ENCODE peak calls at places on chromosome 4, in ten cellular contexts. R, B, D, T, W, C, L, I, U and O are unnamed samples.

GRCh38 chr4:67861513-67861912 is 22.3 kb downstream of the TMPRSS11D start:
- DNase-seq in R (peak; percentile 5), B (no peak), D (no peak), T (no peak), W (no peak), C (no peak), L (no peak), I (no peak), U (no peak), O (no peak)

GRCh38 chr4:110484767-110485166 is 8.8 kb downstream of the ENPEP start:
- DNase-seq in R (no peak), B (no peak), D (no peak), T (no peak), W (no peak), C (no peak), L (no peak), I (peak; percentile 8), U (no peak), O (peak; percentile 47)

GRCh38 chr4:109298279-109299010 is 4.0 kb downstream of the COL25A1 start:
- DNase-seq in R (peak; percentile 5), B (no peak), D (no peak), T (no peak), W (peak; percentile 9), C (no peak), L (no peak), I (no peak), U (no peak), O (no peak)

GRCh38 chr4:54709281-54709854 is 51.6 kb downstream of the KIT start:
- DNase-seq in R (no peak), B (peak; percentile 54), D (no peak), T (no peak), W (no peak), C (no peak), L (no peak), I (no peak), U (no peak), O (no peak)

GRCh38 chr4:36325499-36325898 is 44.1 kb downstream of the DTHD1 start:
- DNase-seq in R (no peak), B (peak; percentile 6), D (no peak), T (no peak), W (no peak), C (no peak), L (no peak), I (no peak), U (no peak), O (no peak)

GRCh38 chr4:600850-601515 is 24.4 kb upstream of the PDE6B start:
- DNase-seq in R (no peak), B (no peak), D (no peak), T (no peak), W (no peak), C (no peak), L (no peak), I (no peak), U (no peak), O (no peak)

GRCh38 chr4:47104986-47105385 is 73.6 kb downstream of the GABRB1 start:
- DNase-seq in R (no peak), B (no peak), D (no peak), T (no peak), W (no peak), C (no peak), L (no peak), I (no peak), U (no peak), O (no peak)

GRCh38 chr4:180314972-180315371 is 1928.2 kb upstream of the TENM3 start:
- DNase-seq in R (no peak), B (no peak), D (no peak), T (no peak), W (no peak), C (no peak), L (no peak), I (no peak), U (no peak), O (no peak)

GRCh38 chr4:38782452-38783108 is at the start of gene TLR10:
- DNase-seq in R (peak; percentile 52), B (peak; percentile 30), D (peak; percentile 36), T (peak; percentile 35), W (no peak), C (peak; percentile 41), L (peak; percentile 37), I (peak; percentile 48), U (no peak), O (no peak)

GRCh38 chr4:41214158-41215146 is at the start of gene APBB2:
- DNase-seq in R (peak; percentile 96), B (no peak), D (peak; percentile 93), T (peak; percentile 96), W (peak; percentile 95), C (peak; percentile 98), L (peak; percentile 96), I (peak; percentile 96), U (no peak), O (peak; percentile 80)

GRCh38 chr4:54217642-54218486 is 11.2 kb upstream of the PDGFRA start:
- DNase-seq in R (peak; percentile 77), B (peak; percentile 45), D (peak; percentile 70), T (peak; percentile 86), W (peak; percentile 24), C (peak; percentile 93), L (peak; percentile 91), I (peak; percentile 84), U (peak; percentile 32), O (peak; percentile 62)

GRCh38 chr4:156473175-156473574 is 498.4 kb downstream of the PDGFC start:
- DNase-seq in R (no peak), B (no peak), D (no peak), T (no peak), W (no peak), C (no peak), L (no peak), I (no peak), U (no peak), O (no peak)

GRCh38 chr4:2416564-2417195 is 1.8 kb downstream of the ZFYVE28 start:
- DNase-seq in R (no peak), B (no peak), D (no peak), T (peak; percentile 44), W (no peak), C (peak; percentile 72), L (peak; percentile 52), I (no peak), U (no peak), O (no peak)

GRCh38 chr4:141371206-141371605 is 150.5 kb downstream of the ZNF330 start:
- DNase-seq in R (no peak), B (no peak), D (no peak), T (no peak), W (no peak), C (no peak), L (no peak), I (no peak), U (no peak), O (no peak)

GRCh38 chr4:158043971-158044618 is 128.7 kb downstream of the GASK1B start:
- DNase-seq in R (no peak), B (no peak), D (no peak), T (peak; percentile 19), W (no peak), C (no peak), L (no peak), I (no peak), U (no peak), O (no peak)

GRCh38 chr4:160652790-160653189 is 1511.0 kb downstream of the FSTL5 start:
- DNase-seq in R (no peak), B (no peak), D (no peak), T (no peak), W (no peak), C (no peak), L (no peak), I (no peak), U (no peak), O (no peak)

GRCh38 chr4:80568891-80569290 is 233.4 kb downstream of the CFAP299 start:
- DNase-seq in R (no peak), B (no peak), D (no peak), T (no peak), W (no peak), C (no peak), L (no peak), I (no peak), U (no peak), O (no peak)

GRCh38 chr4:136863756-136864155 is 668.5 kb downstream of the PCDH18 start:
- DNase-seq in R (peak; percentile 17), B (no peak), D (no peak), T (no peak), W (no peak), C (peak; percentile 4), L (no peak), I (no peak), U (no peak), O (no peak)

GRCh38 chr4:135552131-135552530 is 1350.5 kb upstream of the PABPC4L start:
- DNase-seq in R (no peak), B (no peak), D (no peak), T (no peak), W (no peak), C (no peak), L (no peak), I (no peak), U (no peak), O (no peak)

GRCh38 chr4:100314057-100314456 is 123.8 kb upstream of the DDIT4L start:
- DNase-seq in R (no peak), B (no peak), D (no peak), T (no peak), W (no peak), C (peak; percentile 37), L (no peak), I (no peak), U (no peak), O (no peak)

GRCh38 chr4:985123-985830 is 1.6 kb upstream of the IDUA start:
- DNase-seq in R (no peak), B (peak; percentile 54), D (peak; percentile 53), T (peak; percentile 87), W (no peak), C (peak; percentile 93), L (no peak), I (peak; percentile 65), U (peak; percentile 58), O (peak; percentile 58)